ENCODE peak calls at places on chromosomes 16 and 17, in five cellular contexts. R is GM12878, W is K562, E is WTC11, M is HepG2. V is an unnamed sample.

GRCh38 chr17:229130-229944 is 47.9 kb upstream of the DOC2B start:
- DNase-seq in R (no peak), W (no peak), E (peak), M (no peak), V (no peak)

GRCh38 chr17:17913695-17914332 is 58.4 kb downstream of the TOM1L2 start:
- DNase-seq in R (no peak), W (peak), E (peak), M (peak), V (peak)

GRCh38 chr16:73949574-73950348 is 346.9 kb upstream of the PSMD7 start:
- DNase-seq in R (no peak), W (no peak), E (no peak), M (no peak), V (no peak)

GRCh38 chr16:847681-848445 is 47.3 kb upstream of the GNG13 start:
- DNase-seq in R (no peak), W (no peak), E (no peak), M (no peak), V (no peak)

GRCh38 chr17:36851230-36851629 is 86.0 kb upstream of the LHX1 start:
- DNase-seq in R (no peak), W (no peak), E (no peak), M (peak), V (peak)

GRCh38 chr17:73770115-73770848 is 126.0 kb upstream of the SDK2 start:
- DNase-seq in R (no peak), W (no peak), E (no peak), M (no peak), V (peak)

GRCh38 chr17:65027305-65027704 is 29.2 kb downstream of the GNA13 start:
- DNase-seq in R (peak), W (peak), E (peak), M (peak), V (peak)

GRCh38 chr17:16987830-16988601 is 16.1 kb upstream of the TNFRSF13B start:
- DNase-seq in R (peak), W (peak), E (no peak), M (no peak), V (peak)

GRCh38 chr17:44608732-44609435 is 47.4 kb upstream of the MEIOC start:
- DNase-seq in R (no peak), W (no peak), E (no peak), M (peak), V (no peak)

GRCh38 chr16:22034503-22034902 is 26.6 kb downstream of the MOSMO start:
- DNase-seq in R (no peak), W (no peak), E (no peak), M (no peak), V (no peak)

GRCh38 chr16:86604436-86605220 is 26.3 kb downstream of the FOXL1 start:
- DNase-seq in R (no peak), W (peak), E (no peak), M (no peak), V (no peak)

GRCh38 chr17:79024901-79025737 is 1.1 kb downstream of the C1QTNF1 start:
- DNase-seq in R (no peak), W (no peak), E (no peak), M (no peak), V (no peak)

GRCh38 chr16:85249418-85249817 is 137.1 kb upstream of the CIBAR2 start:
- DNase-seq in R (no peak), W (no peak), E (no peak), M (no peak), V (no peak)

GRCh38 chr17:66383353-66383752 is 80.9 kb downstream of the PRKCA start:
- DNase-seq in R (no peak), W (no peak), E (no peak), M (no peak), V (no peak)

GRCh38 chr16:47136101-47136820 is 7.5 kb downstream of the NETO2 start:
- DNase-seq in R (no peak), W (no peak), E (no peak), M (peak), V (peak)

GRCh38 chr16:19071811-19072777 is 4.7 kb downstream of the COQ7 start:
- DNase-seq in R (no peak), W (peak), E (peak), M (peak), V (peak)

GRCh38 chr17:74752415-74752814 is 4.0 kb downstream of the NHERF1 start:
- DNase-seq in R (no peak), W (no peak), E (no peak), M (no peak), V (no peak)

GRCh38 chr17:62968445-62968923 is 2.4 kb downstream of the TANC2 start:
- DNase-seq in R (peak), W (peak), E (peak), M (peak), V (peak)

GRCh38 chr17:6448473-6448872 is 4.2 kb downstream of the PIMREG start:
- DNase-seq in R (no peak), W (no peak), E (no peak), M (no peak), V (no peak)

GRCh38 chr16:29674188-29674587 is 4.8 kb upstream of the QPRT start:
- DNase-seq in R (no peak), W (peak), E (no peak), M (no peak), V (no peak)

GRCh38 chr17:16378631-16379282 is 2.1 kb upstream of the UBB start:
- DNase-seq in R (no peak), W (peak), E (no peak), M (no peak), V (peak)

GRCh38 chr17:64994781-64995538 is 61.6 kb downstream of the GNA13 start:
- DNase-seq in R (no peak), W (no peak), E (no peak), M (no peak), V (no peak)

GRCh38 chr17:55607736-55608341 is 96.6 kb upstream of the SMIM36 start:
- DNase-seq in R (no peak), W (no peak), E (no peak), M (no peak), V (peak)

GRCh38 chr17:76540381-76541300 is 797 bp downstream of the PRCD start:
- DNase-seq in R (no peak), W (peak), E (peak), M (peak), V (peak)

GRCh38 chr17:7888184-7888920 is at the start of gene CHD3:
- DNase-seq in R (no peak), W (no peak), E (no peak), M (no peak), V (no peak)

GRCh38 chr17:11701906-11702305 is 103.6 kb downstream of the DNAH9 start:
- DNase-seq in R (no peak), W (no peak), E (no peak), M (no peak), V (no peak)

GRCh38 chr16:11572301-11572995 is 14.3 kb downstream of the LITAF start:
- DNase-seq in R (no peak), W (no peak), E (no peak), M (no peak), V (no peak)

GRCh38 chr16:72501739-72502653 is 330.0 kb upstream of the PMFBP1 start:
- DNase-seq in R (peak), W (peak), E (peak), M (peak), V (peak)

GRCh38 chr16:66859397-66860068 is 15.3 kb downstream of the CA7 start:
- DNase-seq in R (no peak), W (no peak), E (no peak), M (no peak), V (no peak)

GRCh38 chr17:42304187-42305030 is 16.1 kb downstream of the STAT5A start:
- DNase-seq in R (no peak), W (no peak), E (no peak), M (peak), V (no peak)

GRCh38 chr16:66639091-66639885 is 34.8 kb downstream of the CMTM3 start:
- DNase-seq in R (no peak), W (no peak), E (no peak), M (no peak), V (no peak)

GRCh38 chr16:30980068-30980371 is 5.0 kb upstream of the HSD3B7 start:
- DNase-seq in R (no peak), W (no peak), E (no peak), M (no peak), V (no peak)

GRCh38 chr17:30341703-30342102 is 7.8 kb upstream of the TMIGD1 start:
- DNase-seq in R (no peak), W (no peak), E (no peak), M (no peak), V (no peak)

GRCh38 chr17:30345089-30345433 is 11.2 kb upstream of the TMIGD1 start:
- DNase-seq in R (no peak), W (no peak), E (no peak), M (no peak), V (no peak)

GRCh38 chr17:30345527-30346075 is 11.7 kb upstream of the TMIGD1 start:
- DNase-seq in R (no peak), W (peak), E (no peak), M (peak), V (no peak)

GRCh38 chr17:30344283-30345088 is 10.6 kb upstream of the TMIGD1 start:
- DNase-seq in R (no peak), W (peak), E (no peak), M (peak), V (peak)

DNA sequence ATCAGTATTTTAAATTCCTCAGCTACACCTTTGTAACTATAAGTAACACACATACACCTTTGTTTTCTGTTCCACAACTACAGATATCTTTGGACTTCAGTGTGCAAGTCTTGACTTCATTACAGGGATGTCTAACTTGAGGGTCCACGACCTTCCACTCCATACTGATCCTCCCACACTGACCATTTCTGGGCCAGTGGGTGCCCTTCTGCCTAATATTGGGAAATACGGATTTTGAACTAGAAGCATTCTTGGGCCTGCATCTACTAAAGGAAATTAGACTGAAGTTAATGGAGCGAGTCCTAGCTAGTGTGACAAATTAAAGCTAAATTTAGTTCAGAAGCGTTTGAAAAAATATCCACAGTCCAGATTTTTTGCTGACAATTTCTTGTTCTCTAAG is 9.9 kb upstream of the TMIGD1 start:
- DNase-seq in R (no peak), W (no peak), E (no peak), M (no peak), V (no peak)
- TF ChIP-seq ESRRA in R (no peak), W (no peak), E (no peak), M (no peak), V (no peak)

DNA sequence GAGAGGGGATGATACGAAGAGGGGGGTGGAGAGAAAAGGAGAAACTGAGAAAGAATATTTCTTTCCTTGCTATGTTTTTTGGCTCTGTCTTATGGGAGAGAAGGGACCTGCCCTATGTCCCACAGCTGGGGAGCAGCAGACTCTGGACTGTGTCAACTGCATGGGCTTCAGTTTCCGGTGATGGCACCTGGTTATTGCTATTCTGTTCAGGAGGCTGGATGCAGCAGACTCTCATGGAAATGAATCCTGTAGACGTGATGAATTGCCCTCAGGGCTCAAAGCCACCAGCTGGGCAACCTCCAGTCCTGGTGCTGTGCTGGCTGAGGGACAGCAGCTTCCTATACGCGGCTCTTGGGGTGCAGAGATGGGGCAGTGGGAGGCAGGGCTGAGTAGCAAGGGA is 121.2 kb downstream of the HAPSTR1 start:
- DNase-seq in R (no peak), W (no peak), E (no peak), M (no peak), V (no peak)
- TF ChIP-seq ESRRA in R (no peak), W (no peak), E (no peak), M (no peak), V (no peak)

DNA sequence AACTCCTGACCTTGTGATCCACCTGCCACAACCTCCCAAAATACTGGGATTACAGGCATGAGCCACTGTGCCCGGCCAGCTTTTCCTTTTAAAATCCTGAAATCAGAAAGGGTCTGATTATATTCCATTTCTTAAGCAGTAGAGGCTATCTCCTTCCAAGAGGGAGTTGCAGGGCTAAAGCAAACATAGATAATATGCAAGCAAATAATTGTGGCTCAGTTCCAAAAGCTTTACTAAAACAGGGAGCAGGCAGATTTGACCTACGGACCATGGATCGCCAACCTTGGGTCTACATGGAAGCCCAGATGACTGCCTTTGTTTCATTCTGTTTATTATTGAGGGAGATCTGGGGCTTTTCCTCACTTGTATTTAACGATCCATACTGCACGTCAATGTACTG is 38.4 kb downstream of the CLEC3A start:
- DNase-seq in R (no peak), W (no peak), E (no peak), M (no peak), V (no peak)
- TF ChIP-seq ESRRA in R (no peak), W (no peak), E (no peak), M (no peak), V (no peak)

GRCh38 chr17:9956474-9957131 is 51.5 kb upstream of the RCVRN start:
- DNase-seq in R (no peak), W (no peak), E (peak), M (no peak), V (no peak)

GRCh38 chr17:9958586-9959281 is 53.7 kb upstream of the RCVRN start:
- DNase-seq in R (no peak), W (no peak), E (peak), M (no peak), V (no peak)

GRCh38 chr17:9959377-9959981 is 54.4 kb upstream of the RCVRN start:
- DNase-seq in R (no peak), W (peak), E (peak), M (peak), V (peak)

GRCh38 chr17:9951803-9952202 is 46.7 kb upstream of the RCVRN start:
- DNase-seq in R (no peak), W (no peak), E (no peak), M (no peak), V (no peak)

DNA sequence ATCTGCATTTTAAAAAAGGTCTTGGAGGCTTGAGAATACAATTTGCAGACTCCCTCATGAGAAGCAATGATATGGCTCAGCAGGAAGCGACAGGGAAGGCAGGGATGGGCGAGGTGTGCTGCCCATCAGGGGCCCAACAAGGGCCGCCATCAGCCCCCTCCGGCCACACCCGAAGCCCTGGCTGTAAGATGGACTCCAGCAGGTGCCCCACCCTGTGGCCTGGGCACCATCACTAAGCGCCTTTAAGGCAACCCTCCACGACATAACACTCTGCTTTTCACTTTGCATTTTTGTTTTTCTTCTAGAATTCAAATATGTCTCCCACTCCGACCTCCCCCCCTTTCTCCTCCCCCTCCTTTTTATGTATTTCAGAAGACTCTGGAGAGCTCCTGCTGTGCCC is 52.2 kb upstream of the RCVRN start:
- DNase-seq in R (no peak), W (no peak), E (no peak), M (no peak), V (no peak)
- TF ChIP-seq ESRRA in R (no peak), W (no peak), E (no peak), M (no peak), V (no peak)

DNA sequence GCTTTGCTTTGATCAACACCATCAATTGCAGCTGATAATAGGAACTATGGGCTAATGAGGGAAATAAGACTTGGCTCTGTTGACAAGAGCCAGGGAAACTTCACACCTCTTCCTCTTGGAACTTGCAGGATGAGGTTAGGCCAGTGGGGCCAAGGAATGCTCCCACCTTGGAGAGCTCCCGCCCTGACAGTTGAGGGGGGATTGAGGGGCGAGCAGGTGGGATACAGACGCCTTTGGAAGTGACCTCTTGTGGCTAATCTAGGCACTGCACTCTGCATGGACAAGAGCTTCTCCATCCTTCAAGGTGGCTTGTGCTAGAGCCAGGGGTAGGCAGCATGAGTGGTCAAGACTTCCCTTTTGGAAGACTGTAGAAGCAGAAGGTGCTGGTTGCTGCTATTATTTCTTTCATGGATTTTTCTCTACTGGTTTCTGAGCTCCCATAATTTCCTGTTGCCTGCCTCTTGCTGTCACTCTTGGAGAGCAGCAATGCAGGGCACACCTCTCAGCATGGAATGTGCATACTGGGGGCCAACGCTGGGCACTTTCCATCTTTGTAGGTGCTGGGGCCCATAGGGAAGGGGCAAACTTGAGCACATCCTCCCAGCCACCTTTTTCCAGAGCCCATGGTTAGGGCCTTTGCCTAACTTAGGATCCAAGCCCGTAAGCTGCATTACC is 2.3 kb upstream of the PHF12 start:
- DNase-seq in R (no peak), W (peak), E (peak), M (peak), V (peak)
- TF ChIP-seq ESRRA in R (no peak), W (no peak), E (no peak), M (no peak), V (no peak)

GRCh38 chr16:2523801-2524231 is 3.6 kb downstream of the AMDHD2 start:
- DNase-seq in R (no peak), W (no peak), E (no peak), M (no peak), V (no peak)

GRCh38 chr16:2520097-2520783 is at the start of gene AMDHD2:
- DNase-seq in R (peak), W (peak), E (peak), M (peak), V (peak)

GRCh38 chr16:2519711-2520080 is 475 bp upstream of the AMDHD2 start:
- DNase-seq in R (no peak), W (no peak), E (no peak), M (no peak), V (no peak)

GRCh38 chr16:2518823-2519710 is 1.1 kb upstream of the AMDHD2 start:
- DNase-seq in R (no peak), W (no peak), E (no peak), M (no peak), V (no peak)

DNA sequence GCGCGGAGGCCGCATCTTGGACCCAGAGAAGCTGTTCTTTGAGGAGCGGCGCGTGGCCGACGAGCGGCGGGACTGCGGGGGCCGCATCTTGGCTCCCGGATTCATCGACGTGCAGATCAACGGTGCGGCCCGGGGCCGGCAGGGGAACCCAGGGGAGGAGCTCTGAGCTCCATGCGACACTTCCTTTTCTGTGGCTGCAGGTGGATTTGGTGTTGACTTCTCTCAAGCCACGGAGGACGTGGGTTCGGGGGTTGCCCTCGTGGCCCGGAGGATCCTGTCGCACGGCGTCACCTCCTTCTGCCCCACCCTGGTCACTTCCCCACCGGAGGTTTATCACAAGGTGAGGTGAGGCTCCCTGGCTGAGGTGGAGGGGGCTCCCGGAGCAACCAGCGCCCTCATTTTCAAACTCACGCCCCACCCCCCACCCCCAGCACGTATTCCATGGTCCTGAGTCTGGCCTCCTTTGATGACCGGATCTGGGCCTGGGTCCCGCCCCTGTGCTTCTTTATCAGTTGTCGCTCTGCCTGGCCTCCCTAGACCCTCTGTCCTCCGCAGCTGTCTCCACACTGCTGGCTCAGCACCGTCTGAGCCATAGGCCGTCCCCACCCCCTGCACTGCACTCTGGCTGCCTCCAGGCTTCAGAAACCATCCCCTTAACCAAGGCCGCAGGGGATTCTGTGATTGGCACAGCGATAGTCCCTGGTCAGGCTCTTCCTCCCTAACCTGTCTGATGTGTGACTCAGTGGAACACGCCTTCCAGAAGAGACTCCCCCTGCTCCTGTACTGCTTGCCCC is 810 bp downstream of the AMDHD2 start:
- DNase-seq in R (no peak), W (peak), E (no peak), M (peak), V (no peak)
- TF ChIP-seq ESRRA in R (no peak), W (no peak), E (no peak), M (no peak), V (no peak)